ENCODE peak calls at places on chromosome 16, in eight cellular contexts. Y is stimulated activated CD4-positive, alpha-beta T cell treated with anti-CD3 and anti-CD28 coated beads, Interleukin-15, amount 100 ng/mL, for 1 hour; E is activated CD4-positive, CD25-positive, alpha-beta regulatory T cell; U is ovary; O is fibroblast of lung; N is neural progenitor cell; P is anterior cingulate cortex; G is Peyer's patch. Z is an unnamed sample.

GRCh38 chr16:85249830-85250455 is 137.7 kb upstream of the CIBAR2 start:
- DNase-seq in Y (no peak), E (no peak), U (no peak), O (no peak), N (no peak), P (peak; percentile 58), G (no peak), Z (no peak)

GRCh38 chr16:85878875-85879274 is 20.1 kb upstream of the IRF8 start:
- DNase-seq in Y (no peak), E (no peak), U (no peak), O (peak; percentile 69), N (peak; percentile 22), P (no peak), G (no peak), Z (peak; percentile 14)

GRCh38 chr16:83619381-83620150 is 188.2 kb upstream of the HSBP1 start:
- DNase-seq in Y (no peak), E (no peak), U (no peak), O (no peak), N (no peak), P (no peak), G (no peak), Z (no peak)

GRCh38 chr16:12453832-12454231 is 349.9 kb downstream of the CPPED1 start:
- DNase-seq in Y (no peak), E (no peak), U (no peak), O (no peak), N (no peak), P (no peak), G (no peak), Z (no peak)

GRCh38 chr16:546909-547770 is 13.1 kb upstream of the PRR35 start:
- DNase-seq in Y (peak; percentile 47), E (no peak), U (peak; percentile 88), O (peak; percentile 22), N (peak; percentile 82), P (no peak), G (peak; percentile 89), Z (peak; percentile 34)

GRCh38 chr16:11913425-11914079 is 2.2 kb downstream of the GSPT1 start:
- DNase-seq in Y (no peak), E (no peak), U (no peak), O (peak; percentile 58), N (no peak), P (no peak), G (no peak), Z (no peak)

GRCh38 chr16:12062343-12063003 is 85.9 kb downstream of the SNX29 start:
- DNase-seq in Y (no peak), E (no peak), U (no peak), O (peak; percentile 87), N (no peak), P (no peak), G (no peak), Z (peak; percentile 86)

GRCh38 chr16:57446530-57447141 is 549 bp downstream of the CIAPIN1 start:
- DNase-seq in Y (no peak), E (peak; percentile 18), U (no peak), O (peak; percentile 23), N (no peak), P (no peak), G (no peak), Z (no peak)

GRCh38 chr16:3274490-3274889 is 8.8 kb upstream of the ZNF263 start:
- DNase-seq in Y (no peak), E (no peak), U (no peak), O (peak; percentile 43), N (peak; percentile 7), P (no peak), G (no peak), Z (no peak)

GRCh38 chr16:88382491-88383400 is at the start of gene ZNF469:
- DNase-seq in Y (no peak), E (no peak), U (peak; percentile 27), O (peak; percentile 40), N (peak; percentile 69), P (no peak), G (no peak), Z (no peak)

GRCh38 chr16:3007059-3007956 is 5.4 kb upstream of the CLDN9 start:
- DNase-seq in Y (no peak), E (no peak), U (no peak), O (no peak), N (no peak), P (no peak), G (peak; percentile 87), Z (no peak)

GRCh38 chr16:67669499-67670101 is 3.0 kb downstream of the C16orf86 start:
- DNase-seq in Y (no peak), E (no peak), U (no peak), O (no peak), N (no peak), P (no peak), G (no peak), Z (no peak)

GRCh38 chr16:66275795-66276428 is 90.6 kb upstream of the CDH5 start:
- DNase-seq in Y (no peak), E (no peak), U (no peak), O (peak; percentile 67), N (peak; percentile 70), P (no peak), G (peak; percentile 15), Z (peak; percentile 94)